ENCODE peak calls at places on chromosome 9, in eight cellular contexts. I, E, H, V, O, D, P and X are unnamed samples.

GRCh38 chr9:121871431-121872025 is 220.1 kb downstream of the DAB2IP start:
- DNase-seq in I (no peak), E (no peak), H (no peak), V (no peak), O (no peak), D (no peak), P (no peak), X (peak; percentile 70)

GRCh38 chr9:22079873-22080341 is 70.8 kb upstream of the CDKN2B start:
- DNase-seq in I (no peak), E (no peak), H (no peak), V (no peak), O (no peak), D (no peak), P (no peak), X (no peak)

GRCh38 chr9:89402695-89403427 is 84.6 kb downstream of the SECISBP2 start:
- DNase-seq in I (no peak), E (no peak), H (no peak), V (no peak), O (no peak), D (no peak), P (no peak), X (no peak)

GRCh38 chr9:127652733-127653132 is 40.7 kb downstream of the STXBP1 start:
- DNase-seq in I (no peak), E (no peak), H (no peak), V (no peak), O (no peak), D (no peak), P (no peak), X (no peak)

GRCh38 chr9:99052849-99053715 is 51.8 kb upstream of the TGFBR1 start:
- DNase-seq in I (no peak), E (no peak), H (no peak), V (no peak), O (no peak), D (no peak), P (no peak), X (no peak)

GRCh38 chr9:27179245-27179870 is 70.3 kb downstream of the TEK start:
- DNase-seq in I (no peak), E (no peak), H (no peak), V (no peak), O (no peak), D (no peak), P (no peak), X (no peak)

GRCh38 chr9:117779760-117780159 is 75.6 kb downstream of the TLR4 start:
- DNase-seq in I (no peak), E (no peak), H (no peak), V (no peak), O (no peak), D (no peak), P (no peak), X (no peak)

GRCh38 chr9:34158362-34158869 is 20.4 kb upstream of the UBAP1 start:
- DNase-seq in I (no peak), E (peak; percentile 95), H (no peak), V (peak; percentile 79), O (no peak), D (no peak), P (peak; percentile 73), X (no peak)

GRCh38 chr9:14346826-14347407 is 33.0 kb upstream of the NFIB start:
- DNase-seq in I (no peak), E (no peak), H (no peak), V (no peak), O (peak; percentile 41), D (no peak), P (no peak), X (no peak)

GRCh38 chr9:92324451-92324850 is 699 bp downstream of the NOL8 start:
- DNase-seq in I (no peak), E (no peak), H (no peak), V (no peak), O (no peak), D (no peak), P (no peak), X (no peak)

GRCh38 chr9:115194216-115194615 is 76.3 kb upstream of the TNC start:
- DNase-seq in I (no peak), E (no peak), H (no peak), V (no peak), O (no peak), D (no peak), P (no peak), X (no peak)

GRCh38 chr9:133715295-133715865 is 22.8 kb downstream of the SARDH start:
- DNase-seq in I (no peak), E (no peak), H (peak; percentile 62), V (no peak), O (peak; percentile 72), D (no peak), P (no peak), X (no peak)

GRCh38 chr9:122346478-122347347 is 24.1 kb upstream of the PTGS1 start:
- DNase-seq in I (peak; percentile 34), E (no peak), H (peak; percentile 60), V (peak; percentile 7), O (peak; percentile 70), D (no peak), P (peak; percentile 71), X (no peak)

GRCh38 chr9:78365979-78366697 is 69.2 kb downstream of the PSAT1 start:
- DNase-seq in I (no peak), E (peak; percentile 17), H (no peak), V (no peak), O (no peak), D (no peak), P (no peak), X (no peak)

GRCh38 chr9:117644607-117645244 is 59.5 kb upstream of the TLR4 start:
- DNase-seq in I (peak; percentile 71), E (peak; percentile 68), H (peak; percentile 72), V (peak; percentile 46), O (peak; percentile 71), D (peak; percentile 7), P (peak; percentile 76), X (no peak)

GRCh38 chr9:36928670-36929349 is 105.3 kb downstream of the PAX5 start:
- DNase-seq in I (no peak), E (peak; percentile 27), H (no peak), V (no peak), O (no peak), D (no peak), P (no peak), X (no peak)

GRCh38 chr9:32590898-32591297 is 17.9 kb upstream of the NDUFB6 start:
- DNase-seq in I (no peak), E (no peak), H (no peak), V (no peak), O (no peak), D (no peak), P (no peak), X (no peak)

GRCh38 chr9:93893899-93894690 is 61.1 kb downstream of the BARX1 start:
- DNase-seq in I (no peak), E (no peak), H (peak; percentile 13), V (peak; percentile 93), O (no peak), D (no peak), P (peak; percentile 28), X (peak; percentile 64)

GRCh38 chr9:107239474-107239873 is 43.6 kb upstream of the RAD23B start:
- DNase-seq in I (no peak), E (no peak), H (no peak), V (peak; percentile 44), O (no peak), D (no peak), P (no peak), X (no peak)

DNA sequence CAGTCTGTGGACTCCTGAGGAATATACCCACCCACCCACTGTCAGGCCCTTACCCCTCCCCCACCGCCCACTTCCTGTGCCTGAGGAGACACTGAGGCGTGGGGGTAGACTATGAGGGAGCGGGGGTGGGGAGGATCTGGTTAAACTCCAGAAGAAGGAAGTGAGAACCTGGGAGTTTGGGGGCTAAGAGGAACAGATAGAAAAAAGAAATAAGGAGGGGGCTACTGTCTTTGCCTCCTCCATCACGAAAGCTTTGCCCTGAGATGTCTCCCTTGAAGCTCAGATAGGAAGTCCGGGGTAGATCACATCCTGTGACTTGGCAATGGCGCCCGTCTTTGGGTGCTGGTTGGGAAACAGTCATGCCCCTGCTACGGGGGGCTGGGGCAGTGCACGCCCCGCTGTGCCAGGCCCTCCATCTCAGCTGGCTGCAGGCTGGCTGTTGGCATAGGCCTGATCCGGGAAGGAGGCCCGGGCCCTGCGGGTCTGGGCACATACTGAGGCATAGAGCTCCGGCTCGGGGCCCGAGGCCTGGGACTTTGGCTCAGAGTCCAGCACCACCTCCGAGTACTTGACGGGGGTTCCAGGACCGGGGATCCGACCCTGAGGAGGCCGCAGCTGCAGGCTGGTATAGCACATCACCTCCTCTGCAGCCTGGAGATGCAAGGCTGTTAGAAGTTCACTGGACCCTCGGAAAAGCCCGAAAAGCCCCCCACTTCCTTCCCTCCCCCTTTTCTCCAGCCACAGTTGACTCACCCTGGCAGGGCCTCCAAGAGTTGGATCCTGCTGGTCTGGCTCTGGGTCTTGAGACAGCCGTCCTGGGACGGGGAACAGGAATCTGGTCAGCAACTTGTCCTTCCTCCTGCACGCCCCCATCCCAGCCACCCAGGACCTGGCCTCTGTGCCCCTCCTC is 1.0 kb downstream of the SIT1 start:
- DNase-seq in I (no peak), E (no peak), H (no peak), V (no peak), O (no peak), D (no peak), P (no peak), X (no peak)
- H3K27ac ChIP-seq in I (no peak overlapping the region), E (peak overlapping the region; percentile 8), H (no peak overlapping the region), V (no peak overlapping the region), O (peak overlapping the region; percentile 30), D (no peak overlapping the region), P (peak overlapping the region; percentile 49), X (peak overlapping the region; percentile 77)

DNA sequence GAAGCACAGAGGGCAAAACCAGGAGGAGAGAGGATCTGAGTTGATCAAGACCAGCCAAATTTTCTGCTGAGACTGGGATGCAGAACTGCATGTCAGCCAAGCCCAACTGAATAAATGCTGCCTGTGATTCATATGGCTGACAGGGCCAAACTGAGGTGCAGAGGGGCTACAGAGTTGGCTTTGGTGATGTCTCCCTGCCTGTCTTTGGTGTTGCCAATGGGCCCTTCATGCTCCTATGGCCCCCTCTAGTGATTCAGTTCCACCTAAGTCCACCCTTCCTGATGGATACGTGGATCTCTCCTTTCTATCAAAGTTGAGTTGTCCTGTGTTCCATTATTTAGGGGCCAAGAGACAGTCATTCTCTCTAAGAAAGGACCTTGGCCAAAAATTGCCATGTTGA is 163.6 kb upstream of the TLE4 start:
- DNase-seq in I (no peak), E (peak; percentile 24), H (no peak), V (no peak), O (no peak), D (no peak), P (no peak), X (no peak)
- TF ChIP-seq CTCF in I (no peak), E (no peak), H (no peak), V (no peak), O (no peak), D (no peak), P (no peak), X (no peak)

DNA sequence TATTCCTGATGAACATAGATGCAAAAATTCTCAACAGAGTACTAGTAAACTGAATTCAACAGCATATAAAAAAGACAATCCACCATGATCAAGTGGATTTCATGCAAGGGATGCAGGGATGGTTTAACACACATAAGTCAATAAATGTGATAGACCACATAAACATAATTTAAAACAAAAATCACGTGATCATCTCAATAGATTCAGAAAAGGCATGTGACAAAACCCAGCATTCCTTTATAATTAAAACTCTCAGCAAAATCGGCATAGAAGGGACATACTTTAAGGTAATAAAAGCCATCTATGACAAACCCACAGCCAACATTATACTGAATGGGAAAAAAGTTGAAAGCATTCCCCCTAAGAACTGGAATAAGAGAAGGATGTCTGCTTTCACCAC is 166.9 kb upstream of the TRIM32 start:
- DNase-seq in I (no peak), E (no peak), H (no peak), V (no peak), O (no peak), D (no peak), P (no peak), X (no peak)
- H3K27ac ChIP-seq in I (no peak overlapping the region), E (no peak overlapping the region), H (no peak overlapping the region), V (no peak overlapping the region), O (no peak overlapping the region), D (no peak overlapping the region), P (no peak overlapping the region), X (no peak overlapping the region)

GRCh38 chr9:26033346-26033745 is 355.1 kb upstream of the TUSC1 start:
- DNase-seq in I (no peak), E (no peak), H (no peak), V (no peak), O (no peak), D (no peak), P (no peak), X (no peak)
- TF ChIP-seq CTCF in I (no peak), E (no peak), H (no peak), V (no peak), O (no peak), D (no peak), P (no peak), X (no peak)